ENCODE peak calls at places on chromosome 7, in eight cellular contexts. F is H9; A is mucosa of gallbladder; R is CD8-positive, alpha-beta memory T cell; Z is effector CD8-positive, alpha-beta T cell; D is H1; W is stomach; U is activated CD4-positive, alpha-beta T cell treated with anti-CD3 and anti-CD28 coated beads, Interleukin-2, amount 10 ng/mL, durations not matched to agents 7 days and 5 days. Y is an unnamed sample.
A peak's percentile ranks its signal among the peaks of the same experiment; 100 is the strongest.

GRCh38 chr7:51543801-51544553 is 227.4 kb upstream of the COBL start:
- DNase-seq in Z (no peak), D (no peak), U (no peak), A (no peak), F (no peak), W (no peak), R (no peak), Y (no peak)

GRCh38 chr7:151686826-151687225 is 167.1 kb upstream of the RHEB start:
- DNase-seq in F (no peak), A (no peak), R (no peak), Z (no peak), U (no peak), D (no peak), W (no peak), Y (no peak)

GRCh38 chr7:79636849-79637248 is 183.4 kb upstream of the MAGI2 start:
- DNase-seq in U (no peak), R (no peak), Z (no peak), W (no peak), A (no peak), D (no peak), F (no peak), Y (no peak)

GRCh38 chr7:138889566-138889965 is 91.6 kb upstream of the ATP6V0A4 start:
- DNase-seq in D (no peak), A (no peak), Z (no peak), U (no peak), W (no peak), R (no peak), F (no peak), Y (no peak)

GRCh38 chr7:1257221-1257620 is 24.5 kb downstream of the UNCX start:
- DNase-seq in Z (no peak), W (no peak), U (no peak), F (no peak), R (no peak), A (no peak), D (no peak), Y (no peak)

GRCh38 chr7:326845-327304 is 36.9 kb downstream of the FOXL3 start:
- DNase-seq in R (no peak), Z (no peak), A (peak; percentile 64), W (peak; percentile 78), F (no peak), D (no peak), U (no peak), Y (no peak)

GRCh38 chr7:100167912-100168323 is 499 bp downstream of the GAL3ST4 start:
- DNase-seq in R (no peak), W (no peak), D (no peak), A (no peak), F (peak; percentile 40), U (no peak), Z (no peak), Y (no peak)

GRCh38 chr7:156897673-156898072 is 4.7 kb upstream of the LMBR1 start:
- DNase-seq in F (no peak), U (no peak), W (no peak), Z (no peak), R (no peak), A (no peak), D (no peak), Y (no peak)

GRCh38 chr7:128030999-128031681 is at the start of gene LRRC4:
- DNase-seq in W (peak; percentile 48), D (no peak), U (peak; percentile 34), F (peak; percentile 63), A (no peak), Z (no peak), R (peak; percentile 9), Y (peak; percentile 45)

GRCh38 chr7:111092406-111093160 is 1.7 kb downstream of the LRRN3 start:
- DNase-seq in Z (no peak), A (no peak), F (no peak), R (no peak), W (no peak), U (no peak), D (no peak), Y (no peak)

GRCh38 chr7:2864999-2865670 is 21.0 kb upstream of the GNA12 start:
- DNase-seq in U (peak; percentile 76), D (no peak), R (peak; percentile 67), W (peak; percentile 76), F (peak; percentile 77), Z (peak; percentile 73), A (peak; percentile 70), Y (no peak)

GRCh38 chr7:67618569-67619543 is 622.2 kb downstream of the TYW1 start:
- DNase-seq in D (peak; percentile 13), W (no peak), Z (no peak), A (peak; percentile 12), R (no peak), F (peak; percentile 69), U (no peak), Y (no peak)

GRCh38 chr7:24619978-24620377 is 46.7 kb downstream of the PALS2 start:
- DNase-seq in D (no peak), A (no peak), W (no peak), U (no peak), Z (no peak), F (no peak), R (no peak), Y (no peak)

GRCh38 chr7:71752171-71752935 is 620.4 kb downstream of the GALNT17 start:
- DNase-seq in A (peak; percentile 48), F (peak; percentile 91), Z (no peak), W (peak; percentile 66), U (peak; percentile 38), R (no peak), D (peak; percentile 53), Y (peak; percentile 64)

GRCh38 chr7:151386301-151387160 is 23.3 kb downstream of the WDR86 start:
- DNase-seq in A (no peak), W (peak; percentile 76), F (no peak), D (no peak), R (no peak), Z (no peak), U (no peak), Y (peak; percentile 46)

GRCh38 chr7:156947120-156947843 is 2.2 kb upstream of the NOM1 start:
- DNase-seq in U (no peak), D (no peak), A (no peak), W (no peak), R (no peak), Z (no peak), F (no peak), Y (no peak)

GRCh38 chr7:129213828-129214227 is 11.0 kb upstream of the AHCYL2 start:
- DNase-seq in A (no peak), D (peak; percentile 43), F (peak; percentile 79), U (no peak), W (no peak), Z (no peak), R (no peak), Y (no peak)